ENCODE peak calls at places on chromosomes 4 and X, in eight cellular contexts. P, C, N, U, S, H, I and Q are unnamed samples.

GRCh38 chrX:69186651-69187050 is 21.4 kb upstream of the PJA1 start:
- DNase-seq in U (no peak), N (no peak), C (no peak), S (no peak), H (no peak), I (no peak), P (no peak), Q (no peak)

GRCh38 chr4:10079256-10079655 is 37.3 kb downstream of the WDR1 start:
- DNase-seq in U (no peak), P (peak), H (no peak), N (no peak), S (no peak), I (peak), C (no peak), Q (no peak)

GRCh38 chr4:79652726-79653125 is 244.7 kb upstream of the GK2 start:
- DNase-seq in I (no peak), N (no peak), C (no peak), P (no peak), U (no peak), S (no peak), H (no peak), Q (no peak)

GRCh38 chrX:15820106-15821073 is 30.1 kb downstream of the ZRSR2 start:
- DNase-seq in N (no peak), S (no peak), P (no peak), U (no peak), H (no peak), I (no peak), C (no peak), Q (no peak)

GRCh38 chr4:186304816-186305520 is 39.0 kb downstream of the F11 start:
- DNase-seq in H (no peak), P (no peak), U (no peak), S (no peak), C (no peak), N (no peak), I (no peak), Q (no peak)

GRCh38 chr4:15434086-15434485 is 6.3 kb downstream of the C1QTNF7 start:
- DNase-seq in P (no peak), N (no peak), I (no peak), U (no peak), H (no peak), C (no peak), S (no peak), Q (no peak)

GRCh38 chr4:185880571-185880970 is 68.6 kb upstream of the SORBS2 start:
- DNase-seq in H (no peak), U (no peak), C (no peak), N (no peak), P (no peak), I (no peak), S (no peak), Q (no peak)

GRCh38 chr4:112938461-112939058 is 110.9 kb upstream of the ANK2 start:
- DNase-seq in P (no peak), S (peak), C (peak), U (peak), H (no peak), I (no peak), N (peak), Q (peak)

GRCh38 chr4:79514637-79515320 is 106.8 kb upstream of the GK2 start:
- DNase-seq in S (no peak), N (no peak), P (no peak), U (no peak), C (no peak), H (no peak), I (no peak), Q (no peak)

GRCh38 chrX:119648421-119648775 is 42.2 kb upstream of the NKRF start:
- DNase-seq in S (no peak), I (no peak), C (no peak), N (no peak), P (no peak), U (peak), H (no peak), Q (no peak)

GRCh38 chrX:119647089-119647488 is 40.9 kb upstream of the NKRF start:
- DNase-seq in N (no peak), U (no peak), S (no peak), P (no peak), H (no peak), C (no peak), I (no peak), Q (no peak)

GRCh38 chrX:119643696-119644095 is 37.5 kb upstream of the NKRF start:
- DNase-seq in S (no peak), C (no peak), U (no peak), I (no peak), P (no peak), H (no peak), N (no peak), Q (no peak)

GRCh38 chrX:119646515-119646914 is 40.3 kb upstream of the NKRF start:
- DNase-seq in S (no peak), I (no peak), H (no peak), C (no peak), N (no peak), P (no peak), U (no peak), Q (no peak)

GRCh38 chrX:119647552-119648420 is 41.6 kb upstream of the NKRF start:
- DNase-seq in I (no peak), U (no peak), H (no peak), P (no peak), C (no peak), N (no peak), S (no peak), Q (no peak)
- TF ChIP-seq POLR2AphosphoS5 in I (no peak), U (no peak), H (no peak), P (no peak), C (no peak), N (no peak), S (no peak), Q (no peak)

GRCh38 chr4:54229631-54230478 is 762 bp downstream of the PDGFRA start:
- DNase-seq in P (no peak), H (no peak), U (no peak), S (no peak), I (no peak), N (peak), C (no peak), Q (no peak)

GRCh38 chr4:54227261-54228063 is 1.6 kb upstream of the PDGFRA start:
- DNase-seq in H (no peak), S (peak), P (no peak), N (peak), I (peak), C (no peak), U (peak), Q (no peak)

GRCh38 chr4:54230479-54231418 is 1.7 kb downstream of the PDGFRA start:
- DNase-seq in H (no peak), P (no peak), S (no peak), U (no peak), C (no peak), I (peak), N (peak), Q (no peak)

GRCh38 chr4:54228064-54228527 is 997 bp upstream of the PDGFRA start:
- DNase-seq in N (peak), C (peak), U (no peak), I (peak), S (peak), H (peak), P (peak), Q (no peak)

GRCh38 chr4:54228563-54229501 is at the start of gene PDGFRA:
- DNase-seq in U (no peak), C (no peak), N (peak), P (no peak), S (no peak), H (peak), I (peak), Q (no peak)
- TF ChIP-seq POLR2AphosphoS5 in U (no peak), C (no peak), N (no peak), P (no peak), S (no peak), H (peak), I (peak), Q (no peak)

GRCh38 chrX:331145-331771 is 12.7 kb upstream of the GTPBP6 start:
- DNase-seq in I (peak), H (no peak), U (peak), C (no peak), N (peak), S (no peak), P (no peak), Q (no peak)
- TF ChIP-seq POLR2AphosphoS5 in I (no peak), H (no peak), U (peak), C (no peak), N (no peak), S (no peak), P (no peak), Q (no peak)

GRCh38 chr4:121869841-121870822 is at the start of gene BBS7:
- DNase-seq in P (peak), H (peak), S (peak), I (peak), U (peak), N (peak), C (peak), Q (peak)
- TF ChIP-seq POLR2AphosphoS5 in P (peak), H (peak), S (peak), I (peak), U (peak), N (peak), C (peak), Q (peak)

DNA sequence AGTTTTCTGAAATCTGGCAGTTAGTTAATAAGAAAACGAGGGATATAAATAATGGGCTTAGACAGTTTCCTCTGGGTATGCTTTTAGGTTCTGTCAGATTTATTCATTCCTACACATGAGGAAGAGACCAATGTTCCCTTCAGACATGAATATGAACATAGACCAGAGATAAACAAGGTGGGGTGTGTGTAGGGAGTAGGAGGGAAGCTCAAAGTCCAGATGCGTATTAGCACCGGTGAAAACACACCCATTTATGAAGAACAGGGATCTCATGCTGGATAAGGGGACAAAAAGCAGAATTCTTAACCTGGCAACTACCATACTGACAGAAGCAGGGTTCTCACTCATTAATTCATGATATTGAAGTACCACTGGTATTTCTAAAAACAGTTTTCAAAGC is 222.9 kb downstream of the SOWAHB start:
- DNase-seq in U (no peak), I (no peak), C (no peak), N (no peak), P (no peak), H (no peak), S (no peak), Q (no peak)
- TF ChIP-seq POLR2AphosphoS5 in U (no peak), I (no peak), C (no peak), N (no peak), P (no peak), H (peak), S (no peak), Q (no peak)

DNA sequence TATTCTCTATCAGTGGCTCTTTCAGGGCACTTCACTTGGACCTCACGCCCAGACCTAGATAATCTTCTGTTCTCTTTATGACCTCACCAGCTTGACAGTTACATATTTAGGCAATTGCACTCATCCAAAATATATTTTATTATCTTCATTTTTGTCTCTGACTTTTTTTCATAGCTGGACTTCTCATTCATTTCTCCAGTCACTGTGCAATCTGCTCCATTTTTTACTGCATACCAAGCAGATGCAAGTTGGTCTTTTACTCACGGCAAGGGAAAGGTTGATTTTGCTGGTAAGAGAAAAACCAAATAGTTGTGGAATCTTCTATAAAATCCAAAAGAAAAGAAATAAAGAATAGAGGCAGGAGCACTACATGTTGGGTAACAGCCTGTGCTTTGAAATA is 31.7 kb downstream of the MAD2L1 start:
- DNase-seq in S (no peak), H (no peak), I (no peak), C (no peak), P (no peak), U (no peak), N (no peak), Q (no peak)
- TF ChIP-seq POLR2AphosphoS5 in S (no peak), H (no peak), I (no peak), C (no peak), P (no peak), U (no peak), N (no peak), Q (no peak)

GRCh38 chr4:84964995-84965557 is 1.4 kb downstream of the WDFY3 start:
- DNase-seq in I (no peak), C (no peak), P (no peak), S (no peak), U (no peak), N (no peak), H (no peak), Q (no peak)

GRCh38 chr4:84967292-84967651 is 782 bp upstream of the WDFY3 start:
- DNase-seq in U (peak), C (no peak), S (no peak), I (no peak), H (no peak), P (no peak), N (no peak), Q (no peak)

GRCh38 chr4:84965558-84966381 is 720 bp downstream of the WDFY3 start:
- DNase-seq in I (peak), H (peak), N (peak), U (peak), P (peak), S (no peak), C (peak), Q (no peak)

GRCh38 chr4:84968936-84969335 is 2.4 kb upstream of the WDFY3 start:
- DNase-seq in I (no peak), S (no peak), P (no peak), U (no peak), N (no peak), H (no peak), C (no peak), Q (no peak)

DNA sequence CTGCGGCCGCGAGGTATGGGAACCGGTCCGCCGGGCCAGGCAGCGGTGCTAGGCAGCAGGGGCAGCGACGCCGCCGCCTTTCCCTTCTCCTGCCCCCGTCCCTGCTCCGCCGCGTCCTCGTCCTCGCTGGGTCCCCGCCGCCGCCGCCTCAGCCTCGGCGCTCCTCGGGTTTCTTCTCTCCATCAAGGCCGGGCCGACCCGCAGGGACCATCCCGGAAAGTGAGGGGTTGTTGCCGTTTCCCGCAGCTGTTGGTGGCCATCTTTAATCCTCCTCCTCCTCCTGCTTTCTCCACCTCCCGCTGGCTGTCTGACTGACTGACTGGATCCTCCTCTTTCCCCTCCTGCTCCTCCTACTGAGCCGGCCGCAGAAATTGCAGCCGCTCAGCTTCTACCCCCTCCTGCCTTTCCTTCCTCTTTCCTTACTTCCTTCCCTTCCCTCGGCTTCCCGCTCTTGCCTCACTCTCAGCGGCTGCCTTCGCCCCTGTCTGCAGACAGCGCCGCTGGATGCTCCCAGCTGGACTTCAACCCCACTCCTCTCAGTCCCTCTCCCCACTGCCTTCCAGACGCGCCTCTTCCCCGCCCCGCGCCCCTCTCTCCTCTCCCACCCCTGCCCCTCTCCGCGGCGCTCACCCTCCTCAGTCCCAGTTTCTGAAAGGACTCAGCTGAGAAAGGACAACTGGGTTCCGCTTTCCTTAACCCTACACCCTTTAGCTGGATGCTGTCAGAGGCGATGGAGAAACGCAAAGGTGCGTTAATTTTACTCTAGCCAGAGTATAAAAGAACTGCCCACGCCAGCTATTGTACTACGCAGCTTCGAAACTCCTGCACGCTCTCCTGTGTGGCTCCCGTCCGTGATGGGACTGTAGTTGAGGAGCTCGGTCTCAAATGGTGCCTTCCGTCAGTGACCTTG is at the start of gene WDFY3:
- DNase-seq in S (no peak), I (peak), P (peak), C (peak), U (peak), H (peak), N (peak), Q (peak)
- TF ChIP-seq POLR2AphosphoS5 in S (peak), I (peak), P (no peak), C (no peak), U (peak), H (peak), N (peak), Q (peak)

GRCh38 chr4:5870701-5871100 is 22.2 kb downstream of the CRMP1 start:
- DNase-seq in I (no peak), H (no peak), C (no peak), U (no peak), N (no peak), P (no peak), S (no peak), Q (no peak)
- TF ChIP-seq POLR2AphosphoS5 in I (no peak), H (no peak), C (no peak), U (no peak), N (no peak), P (no peak), S (no peak), Q (no peak)

DNA sequence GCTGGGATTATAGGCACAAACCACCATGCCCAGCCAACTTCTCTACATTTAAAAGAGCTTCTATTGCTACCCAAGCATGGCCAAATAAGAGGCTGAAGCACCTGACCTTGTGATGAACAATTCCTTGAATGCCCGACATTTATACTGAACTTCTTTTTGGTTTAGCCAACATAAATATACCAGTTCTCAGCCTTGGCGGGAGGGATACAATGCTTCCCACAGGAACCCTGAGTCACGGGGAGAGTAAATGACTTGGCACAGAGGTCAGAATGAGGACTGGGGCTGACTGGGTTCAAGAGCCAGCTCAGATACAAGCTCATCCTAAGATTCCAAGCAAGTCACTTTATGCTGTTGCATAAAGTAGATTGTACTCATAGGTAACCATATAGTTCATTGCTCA is 6.1 kb downstream of the HOPX start:
- DNase-seq in U (peak), H (no peak), I (no peak), S (no peak), N (no peak), P (no peak), C (no peak), Q (no peak)
- TF ChIP-seq POLR2AphosphoS5 in U (peak), H (no peak), I (no peak), S (no peak), N (no peak), P (no peak), C (no peak), Q (no peak)